ENCODE peak calls at places on chromosomes 7 and 10, in four cellular contexts. One of them, this sample, is unnamed.

GRCh38 chr10:117137031-117137910 is 799 bp downstream of the VAX1 start:
- DNase-seq in fibroblast of lung: no peak
- DNase-seq in Panc1: no peak
- DNase-seq in astrocyte of the cerebellum: no peak
- DNase-seq in this sample: peak

GRCh38 chr7:47941136-47941844 is 7.0 kb downstream of the PKD1L1 start:
- DNase-seq in fibroblast of lung: peak
- DNase-seq in Panc1: no peak
- DNase-seq in astrocyte of the cerebellum: no peak
- DNase-seq in this sample: peak

GRCh38 chr10:48309711-48310226 is 3.3 kb downstream of the MAPK8 start:
- DNase-seq in fibroblast of lung: peak
- DNase-seq in Panc1: peak
- DNase-seq in astrocyte of the cerebellum: no peak
- DNase-seq in this sample: peak

GRCh38 chr10:100670828-100671479 is 74.4 kb upstream of the PAX2 start:
- DNase-seq in fibroblast of lung: no peak
- DNase-seq in Panc1: no peak
- DNase-seq in astrocyte of the cerebellum: no peak
- DNase-seq in this sample: no peak

GRCh38 chr10:114708717-114709352 is 50.8 kb upstream of the ABLIM1 start:
- DNase-seq in fibroblast of lung: peak
- DNase-seq in Panc1: peak
- DNase-seq in astrocyte of the cerebellum: peak
- DNase-seq in this sample: peak

GRCh38 chr10:4213441-4213840 is 428.4 kb upstream of the KLF6 start:
- DNase-seq in fibroblast of lung: no peak
- DNase-seq in Panc1: no peak
- DNase-seq in astrocyte of the cerebellum: no peak
- DNase-seq in this sample: no peak

GRCh38 chr10:111077715-111078504 is 1.1 kb downstream of the ADRA2A start:
- DNase-seq in fibroblast of lung: no peak
- DNase-seq in Panc1: no peak
- DNase-seq in astrocyte of the cerebellum: no peak
- DNase-seq in this sample: no peak

GRCh38 chr10:43420369-43421200 is 11.6 kb upstream of the HNRNPF start:
- DNase-seq in fibroblast of lung: peak
- DNase-seq in Panc1: no peak
- DNase-seq in astrocyte of the cerebellum: no peak
- DNase-seq in this sample: peak

GRCh38 chr10:96967847-96968246 is 135.7 kb downstream of the LCOR start:
- DNase-seq in fibroblast of lung: no peak
- DNase-seq in Panc1: no peak
- DNase-seq in astrocyte of the cerebellum: no peak
- DNase-seq in this sample: peak

GRCh38 chr7:38318803-38319416 is 45.5 kb upstream of the TARP start:
- DNase-seq in fibroblast of lung: peak
- DNase-seq in Panc1: peak
- DNase-seq in astrocyte of the cerebellum: peak
- DNase-seq in this sample: peak

GRCh38 chr10:51397695-51398094 is 301.7 kb downstream of the CSTF2T start:
- DNase-seq in fibroblast of lung: peak
- DNase-seq in Panc1: no peak
- DNase-seq in astrocyte of the cerebellum: peak
- DNase-seq in this sample: peak

GRCh38 chr10:76082232-76082631 is 650.8 kb downstream of the LRMDA start:
- DNase-seq in fibroblast of lung: no peak
- DNase-seq in Panc1: no peak
- DNase-seq in astrocyte of the cerebellum: no peak
- DNase-seq in this sample: no peak

GRCh38 chr7:96236198-96237039 is 85.5 kb downstream of the SLC25A13 start:
- DNase-seq in fibroblast of lung: peak
- DNase-seq in Panc1: no peak
- DNase-seq in astrocyte of the cerebellum: peak
- DNase-seq in this sample: peak

GRCh38 chr7:93728292-93728691 is 153.8 kb upstream of the CALCR start:
- DNase-seq in fibroblast of lung: no peak
- DNase-seq in Panc1: no peak
- DNase-seq in astrocyte of the cerebellum: no peak
- DNase-seq in this sample: no peak

GRCh38 chr10:119516381-119517234 is 25.9 kb downstream of the RGS10 start:
- DNase-seq in fibroblast of lung: no peak
- DNase-seq in Panc1: no peak
- DNase-seq in astrocyte of the cerebellum: no peak
- DNase-seq in this sample: no peak

GRCh38 chr7:43537765-43538403 is 45.0 kb upstream of the STK17A start:
- DNase-seq in fibroblast of lung: peak
- DNase-seq in Panc1: no peak
- DNase-seq in astrocyte of the cerebellum: peak
- DNase-seq in this sample: peak

GRCh38 chr7:30253796-30254165 is 30.6 kb upstream of the ZNRF2 start:
- DNase-seq in fibroblast of lung: no peak
- DNase-seq in Panc1: no peak
- DNase-seq in astrocyte of the cerebellum: no peak
- DNase-seq in this sample: no peak

GRCh38 chr7:44977304-44977858 is 1.4 kb downstream of the MYO1G start:
- DNase-seq in fibroblast of lung: no peak
- DNase-seq in Panc1: no peak
- DNase-seq in astrocyte of the cerebellum: no peak
- DNase-seq in this sample: no peak

GRCh38 chr10:95391570-95392249 is 100.9 kb upstream of the PDLIM1 start:
- DNase-seq in fibroblast of lung: peak
- DNase-seq in Panc1: no peak
- DNase-seq in astrocyte of the cerebellum: peak
- DNase-seq in this sample: peak

GRCh38 chr7:101804642-101805401 is 12.6 kb upstream of the CUX1 start:
- DNase-seq in fibroblast of lung: no peak
- DNase-seq in Panc1: no peak
- DNase-seq in astrocyte of the cerebellum: no peak
- DNase-seq in this sample: no peak

GRCh38 chr7:405489-406211 is 114.0 kb downstream of the PDGFA start:
- DNase-seq in fibroblast of lung: no peak
- DNase-seq in Panc1: no peak
- DNase-seq in astrocyte of the cerebellum: no peak
- DNase-seq in this sample: no peak

GRCh38 chr7:149414745-149415390 is 46.0 kb downstream of the ZNF777 start:
- DNase-seq in fibroblast of lung: peak
- DNase-seq in Panc1: no peak
- DNase-seq in astrocyte of the cerebellum: peak
- DNase-seq in this sample: peak

GRCh38 chr7:97064972-97065587 is 40.4 kb upstream of the DLX5 start:
- DNase-seq in fibroblast of lung: peak
- DNase-seq in Panc1: peak
- DNase-seq in astrocyte of the cerebellum: peak
- DNase-seq in this sample: peak

GRCh38 chr10:124641282-124642075 is 102.7 kb downstream of the FAM53B start:
- DNase-seq in fibroblast of lung: peak
- DNase-seq in Panc1: no peak
- DNase-seq in astrocyte of the cerebellum: no peak
- DNase-seq in this sample: peak

GRCh38 chr10:71735709-71736569 is 16.4 kb upstream of the C10orf105 start:
- DNase-seq in fibroblast of lung: no peak
- DNase-seq in Panc1: no peak
- DNase-seq in astrocyte of the cerebellum: no peak
- DNase-seq in this sample: no peak

DNA sequence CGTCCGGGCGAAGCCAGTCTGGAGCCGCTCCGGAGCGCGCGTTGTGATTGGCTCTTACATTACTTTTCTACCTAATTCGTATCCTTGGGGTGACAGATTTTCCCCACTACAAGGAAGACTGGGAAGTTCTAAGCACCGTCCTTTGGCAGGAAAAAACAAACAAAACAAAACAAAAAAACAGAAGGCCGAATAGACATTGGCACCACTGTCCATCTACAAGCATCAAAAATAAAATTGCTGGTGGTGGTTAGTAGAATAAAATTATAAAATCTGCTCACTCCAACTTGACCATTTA is 651 bp upstream of the SKAP2 start:
- DNase-seq in fibroblast of lung: no peak
- DNase-seq in Panc1: no peak
- DNase-seq in astrocyte of the cerebellum: no peak
- DNase-seq in this sample: no peak
- H3K4me3 ChIP-seq in fibroblast of lung: peak
- H3K4me3 ChIP-seq in Panc1: peak
- H3K4me3 ChIP-seq in astrocyte of the cerebellum: peak
- H3K4me3 ChIP-seq in this sample: peak

DNA sequence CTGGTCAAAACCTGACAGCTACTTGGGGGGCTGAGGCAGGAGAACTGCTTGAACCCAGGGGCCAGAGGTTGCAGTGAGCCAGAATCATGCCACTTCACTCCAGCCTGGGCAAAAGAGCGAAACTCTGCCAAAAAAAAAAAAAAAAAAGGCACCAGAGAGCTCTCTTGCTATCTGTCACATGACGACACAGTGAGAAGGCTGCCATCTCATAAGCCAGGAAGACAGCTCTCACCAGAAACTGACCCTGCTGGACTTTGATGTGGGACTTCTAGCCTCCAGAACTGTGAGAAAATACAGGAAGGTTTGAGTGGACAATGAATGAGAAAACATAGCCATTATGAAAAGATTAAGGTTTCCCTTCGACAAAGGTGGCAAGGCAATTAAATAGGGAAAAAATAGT is 51.1 kb upstream of the KCNIP2 start:
- DNase-seq in fibroblast of lung: no peak
- DNase-seq in Panc1: no peak
- DNase-seq in astrocyte of the cerebellum: no peak
- DNase-seq in this sample: no peak
- H3K4me3 ChIP-seq in fibroblast of lung: no peak
- H3K4me3 ChIP-seq in Panc1: no peak
- H3K4me3 ChIP-seq in astrocyte of the cerebellum: no peak
- H3K4me3 ChIP-seq in this sample: no peak

GRCh38 chr10:132685921-132686680 is 99.8 kb downstream of the NKX6-2 start:
- DNase-seq in fibroblast of lung: no peak
- DNase-seq in Panc1: no peak
- DNase-seq in astrocyte of the cerebellum: no peak
- DNase-seq in this sample: no peak
- H3K4me3 ChIP-seq in fibroblast of lung: no peak
- H3K4me3 ChIP-seq in Panc1: peak
- H3K4me3 ChIP-seq in astrocyte of the cerebellum: no peak
- H3K4me3 ChIP-seq in this sample: no peak

GRCh38 chr10:1228463-1228975 is 172.3 kb downstream of the WDR37 start:
- DNase-seq in fibroblast of lung: no peak
- DNase-seq in Panc1: no peak
- DNase-seq in astrocyte of the cerebellum: no peak
- DNase-seq in this sample: no peak
- H3K4me3 ChIP-seq in fibroblast of lung: no peak
- H3K4me3 ChIP-seq in Panc1: no peak
- H3K4me3 ChIP-seq in astrocyte of the cerebellum: no peak
- H3K4me3 ChIP-seq in this sample: no peak